ENCODE peak calls at places on chromosome 18, in nine cellular contexts. One of them, this sample, is unnamed.

GRCh38 chr18:23723121-23723520 is 33.9 kb downstream of the LAMA3 start:
- DNase-seq in breast epithelium: no peak
- DNase-seq in H1: no peak
- DNase-seq in transverse colon: no peak
- DNase-seq in GM23338: no peak
- DNase-seq in prostate gland: no peak
- DNase-seq in stomach: no peak
- DNase-seq in sigmoid colon: no peak
- DNase-seq in spleen: no peak
- DNase-seq in this sample: no peak

GRCh38 chr18:24395049-24395780 is 2.4 kb downstream of the OSBPL1A start:
- DNase-seq in spleen: no peak
- DNase-seq in prostate gland: no peak
- DNase-seq in sigmoid colon: no peak
- DNase-seq in transverse colon: no peak
- DNase-seq in breast epithelium: no peak
- DNase-seq in GM23338: no peak
- DNase-seq in stomach: no peak
- DNase-seq in H1: no peak
- DNase-seq in this sample: no peak

GRCh38 chr18:12278765-12279682 is 24.9 kb downstream of the CIDEA start:
- DNase-seq in spleen: no peak
- DNase-seq in transverse colon: peak; percentile 69
- DNase-seq in H1: peak; percentile 78
- DNase-seq in breast epithelium: peak; percentile 68
- DNase-seq in sigmoid colon: peak; percentile 98
- DNase-seq in GM23338: peak; percentile 82
- DNase-seq in stomach: peak; percentile 40
- DNase-seq in prostate gland: peak; percentile 31
- DNase-seq in this sample: peak; percentile 80

GRCh38 chr18:57077786-57078552 is 68.9 kb upstream of the BOD1L2 start:
- DNase-seq in spleen: peak; percentile 80
- DNase-seq in prostate gland: no peak
- DNase-seq in stomach: no peak
- DNase-seq in GM23338: no peak
- DNase-seq in H1: no peak
- DNase-seq in transverse colon: no peak
- DNase-seq in sigmoid colon: no peak
- DNase-seq in breast epithelium: no peak
- DNase-seq in this sample: no peak

GRCh38 chr18:34709631-34710429 is at the start of gene DTNA:
- DNase-seq in prostate gland: no peak
- DNase-seq in breast epithelium: no peak
- DNase-seq in stomach: no peak
- DNase-seq in H1: no peak
- DNase-seq in transverse colon: no peak
- DNase-seq in sigmoid colon: no peak
- DNase-seq in spleen: no peak
- DNase-seq in GM23338: peak; percentile 65
- DNase-seq in this sample: no peak

GRCh38 chr18:79657342-79657996 is 22.1 kb upstream of the CTDP1 start:
- DNase-seq in sigmoid colon: no peak
- DNase-seq in H1: no peak
- DNase-seq in stomach: no peak
- DNase-seq in prostate gland: peak; percentile 74
- DNase-seq in transverse colon: no peak
- DNase-seq in GM23338: peak; percentile 72
- DNase-seq in breast epithelium: no peak
- DNase-seq in spleen: no peak
- DNase-seq in this sample: peak; percentile 57

GRCh38 chr18:12271376-12272235 is 17.4 kb downstream of the CIDEA start:
- DNase-seq in spleen: no peak
- DNase-seq in H1: peak; percentile 89
- DNase-seq in GM23338: peak; percentile 91
- DNase-seq in sigmoid colon: peak; percentile 91
- DNase-seq in prostate gland: peak; percentile 65
- DNase-seq in transverse colon: peak; percentile 82
- DNase-seq in breast epithelium: peak; percentile 82
- DNase-seq in stomach: peak; percentile 73
- DNase-seq in this sample: peak; percentile 71

GRCh38 chr18:12393510-12393909 is 14.2 kb upstream of the PRELID3A start:
- DNase-seq in breast epithelium: no peak
- DNase-seq in sigmoid colon: no peak
- DNase-seq in spleen: no peak
- DNase-seq in GM23338: no peak
- DNase-seq in transverse colon: no peak
- DNase-seq in H1: no peak
- DNase-seq in prostate gland: no peak
- DNase-seq in stomach: no peak
- DNase-seq in this sample: no peak

GRCh38 chr18:21314721-21315120 is 72.7 kb downstream of the GREB1L start:
- DNase-seq in spleen: no peak
- DNase-seq in sigmoid colon: no peak
- DNase-seq in prostate gland: no peak
- DNase-seq in stomach: no peak
- DNase-seq in GM23338: no peak
- DNase-seq in transverse colon: no peak
- DNase-seq in H1: no peak
- DNase-seq in breast epithelium: no peak
- DNase-seq in this sample: no peak

GRCh38 chr18:21682276-21683051 is 22.1 kb downstream of the ABHD3 start:
- DNase-seq in breast epithelium: no peak
- DNase-seq in H1: no peak
- DNase-seq in spleen: no peak
- DNase-seq in stomach: no peak
- DNase-seq in GM23338: peak; percentile 24
- DNase-seq in sigmoid colon: no peak
- DNase-seq in prostate gland: peak; percentile 25
- DNase-seq in transverse colon: no peak
- DNase-seq in this sample: no peak

GRCh38 chr18:69947361-69948106 is at the start of gene CD226:
- DNase-seq in H1: no peak
- DNase-seq in prostate gland: no peak
- DNase-seq in transverse colon: peak; percentile 20
- DNase-seq in sigmoid colon: no peak
- DNase-seq in stomach: no peak
- DNase-seq in GM23338: no peak
- DNase-seq in spleen: no peak
- DNase-seq in breast epithelium: no peak
- DNase-seq in this sample: no peak
- H3K4me3 ChIP-seq in H1: no peak within 1 kb of the TSS
- H3K4me3 ChIP-seq in prostate gland: no peak within 1 kb of the TSS
- H3K4me3 ChIP-seq in transverse colon: no peak within 1 kb of the TSS
- H3K4me3 ChIP-seq in sigmoid colon: no peak within 1 kb of the TSS
- H3K4me3 ChIP-seq in stomach: no peak within 1 kb of the TSS
- H3K4me3 ChIP-seq in GM23338: no peak within 1 kb of the TSS
- H3K4me3 ChIP-seq in spleen: no peak within 1 kb of the TSS
- H3K4me3 ChIP-seq in breast epithelium: no peak within 1 kb of the TSS
- H3K4me3 ChIP-seq in this sample: no peak within 1 kb of the TSS

DNA sequence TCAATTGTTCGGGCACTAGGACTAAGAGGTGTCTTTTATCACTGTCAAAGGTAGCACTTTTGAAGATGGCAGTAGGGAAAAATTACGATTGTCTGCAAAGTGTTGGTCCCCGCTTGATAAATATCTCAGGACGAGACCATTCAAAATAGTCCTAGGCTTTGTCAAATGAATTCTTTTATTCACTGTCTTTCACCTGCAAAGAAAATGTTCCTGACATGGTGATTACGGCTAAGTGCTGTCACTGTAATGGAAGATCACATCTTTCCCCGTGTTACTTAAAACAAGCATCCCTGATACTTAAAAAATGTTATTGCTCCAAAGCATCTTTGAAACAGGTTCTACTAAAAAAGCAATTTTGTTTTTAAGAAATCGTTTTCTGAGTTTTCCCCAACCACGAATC is 71.7 kb downstream of the KCTD1 start:
- DNase-seq in breast epithelium: no peak
- DNase-seq in stomach: no peak
- DNase-seq in GM23338: no peak
- DNase-seq in spleen: no peak
- DNase-seq in sigmoid colon: no peak
- DNase-seq in transverse colon: no peak
- DNase-seq in prostate gland: no peak
- DNase-seq in H1: no peak
- DNase-seq in this sample: no peak
- TF ChIP-seq POLR2AphosphoS5 in breast epithelium: no peak
- TF ChIP-seq POLR2AphosphoS5 in stomach: no peak
- TF ChIP-seq POLR2AphosphoS5 in GM23338: no peak
- TF ChIP-seq POLR2AphosphoS5 in spleen: no peak
- TF ChIP-seq POLR2AphosphoS5 in sigmoid colon: no peak
- TF ChIP-seq POLR2AphosphoS5 in transverse colon: no peak
- TF ChIP-seq POLR2AphosphoS5 in prostate gland: no peak
- TF ChIP-seq POLR2AphosphoS5 in H1: no peak
- TF ChIP-seq POLR2AphosphoS5 in this sample: no peak

GRCh38 chr18:58638446-58638845 is 9.6 kb upstream of the ALPK2 start:
- DNase-seq in stomach: no peak
- DNase-seq in breast epithelium: no peak
- DNase-seq in prostate gland: no peak
- DNase-seq in transverse colon: no peak
- DNase-seq in GM23338: no peak
- DNase-seq in spleen: no peak
- DNase-seq in H1: no peak
- DNase-seq in sigmoid colon: no peak
- DNase-seq in this sample: no peak

GRCh38 chr18:58640891-58641610 is 12.2 kb upstream of the ALPK2 start:
- DNase-seq in transverse colon: no peak
- DNase-seq in sigmoid colon: no peak
- DNase-seq in GM23338: peak; percentile 17
- DNase-seq in H1: no peak
- DNase-seq in spleen: no peak
- DNase-seq in breast epithelium: no peak
- DNase-seq in stomach: no peak
- DNase-seq in prostate gland: no peak
- DNase-seq in this sample: no peak

GRCh38 chr18:58639751-58640427 is 11.0 kb upstream of the ALPK2 start:
- DNase-seq in prostate gland: no peak
- DNase-seq in stomach: no peak
- DNase-seq in GM23338: peak; percentile 68
- DNase-seq in spleen: no peak
- DNase-seq in breast epithelium: no peak
- DNase-seq in sigmoid colon: no peak
- DNase-seq in transverse colon: no peak
- DNase-seq in H1: no peak
- DNase-seq in this sample: no peak

GRCh38 chr18:58639237-58639636 is 10.3 kb upstream of the ALPK2 start:
- DNase-seq in spleen: no peak
- DNase-seq in transverse colon: no peak
- DNase-seq in prostate gland: no peak
- DNase-seq in breast epithelium: no peak
- DNase-seq in sigmoid colon: no peak
- DNase-seq in H1: no peak
- DNase-seq in stomach: no peak
- DNase-seq in GM23338: no peak
- DNase-seq in this sample: no peak

DNA sequence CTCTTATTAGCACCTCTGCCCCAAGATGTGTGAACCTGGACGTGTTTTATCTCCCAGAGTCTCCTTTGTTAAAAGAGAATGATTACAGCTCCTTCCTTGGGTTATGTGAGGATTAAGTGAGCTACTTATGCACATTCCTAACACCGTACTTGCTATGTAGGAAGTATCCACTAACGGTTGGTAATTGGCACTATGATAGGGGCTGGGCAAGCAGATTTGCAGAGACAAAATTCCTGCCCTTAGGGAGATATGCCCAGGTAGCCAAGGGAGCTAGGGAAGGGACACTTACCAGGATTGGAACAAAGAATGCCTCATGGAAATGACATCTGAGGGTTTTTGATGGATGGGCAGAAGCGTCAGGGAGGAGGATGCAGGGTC is 11.5 kb upstream of the ALPK2 start:
- DNase-seq in breast epithelium: no peak
- DNase-seq in prostate gland: no peak
- DNase-seq in stomach: no peak
- DNase-seq in spleen: no peak
- DNase-seq in sigmoid colon: no peak
- DNase-seq in H1: no peak
- DNase-seq in GM23338: peak; percentile 26
- DNase-seq in transverse colon: no peak
- DNase-seq in this sample: no peak
- H3K4me3 ChIP-seq in breast epithelium: no peak overlapping the region
- H3K4me3 ChIP-seq in prostate gland: no peak overlapping the region
- H3K4me3 ChIP-seq in stomach: no peak overlapping the region
- H3K4me3 ChIP-seq in spleen: no peak overlapping the region
- H3K4me3 ChIP-seq in sigmoid colon: no peak overlapping the region
- H3K4me3 ChIP-seq in H1: no peak overlapping the region
- H3K4me3 ChIP-seq in GM23338: peak overlapping the region; percentile 5
- H3K4me3 ChIP-seq in transverse colon: no peak overlapping the region
- H3K4me3 ChIP-seq in this sample: no peak overlapping the region

DNA sequence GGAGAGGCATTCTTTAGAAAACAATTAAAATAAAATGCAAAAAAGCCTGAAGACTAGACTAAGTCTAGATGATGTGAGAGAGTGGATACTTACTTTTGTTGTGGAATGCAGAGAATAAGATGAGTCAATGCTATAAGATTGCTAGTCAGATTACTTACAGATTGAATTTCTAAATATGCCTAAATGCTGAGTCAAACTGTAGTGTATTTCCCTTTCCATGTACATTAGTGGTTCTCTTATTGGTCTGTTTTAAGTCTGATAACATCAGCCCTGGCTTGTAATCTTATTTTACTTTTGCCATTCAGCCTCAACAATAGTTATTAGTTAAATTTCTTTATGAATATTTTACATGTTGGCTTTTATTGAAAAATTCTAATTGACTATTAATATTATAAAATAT is 702.7 kb downstream of the SOCS6 start:
- DNase-seq in H1: no peak
- DNase-seq in GM23338: no peak
- DNase-seq in transverse colon: no peak
- DNase-seq in breast epithelium: no peak
- DNase-seq in sigmoid colon: no peak
- DNase-seq in stomach: no peak
- DNase-seq in prostate gland: no peak
- DNase-seq in spleen: no peak
- DNase-seq in this sample: no peak
- TF ChIP-seq POLR2AphosphoS5 in H1: no peak
- TF ChIP-seq POLR2AphosphoS5 in GM23338: no peak
- TF ChIP-seq POLR2AphosphoS5 in transverse colon: no peak
- TF ChIP-seq POLR2AphosphoS5 in breast epithelium: no peak
- TF ChIP-seq POLR2AphosphoS5 in sigmoid colon: no peak
- TF ChIP-seq POLR2AphosphoS5 in stomach: no peak
- TF ChIP-seq POLR2AphosphoS5 in prostate gland: no peak
- TF ChIP-seq POLR2AphosphoS5 in spleen: no peak
- TF ChIP-seq POLR2AphosphoS5 in this sample: no peak

This sample was measured in upper lobe of left lung.